ENCODE peak calls at places on chromosomes 7 and 10, in seven cellular contexts. S is CD8-positive, alpha-beta T cell; P is heart right ventricle; F is HCT116; L is upper lobe of right lung; Q is right atrium auricular region; A is HepG2. G is an unnamed sample.

GRCh38 chr7:46835556-46835955 is 746.4 kb downstream of the TNS3 start:
- DNase-seq in S (no peak), Q (no peak), A (no peak), L (no peak), P (no peak), F (no peak), G (peak)

GRCh38 chr10:34895977-34896376 is 80.9 kb upstream of the PARD3 start:
- DNase-seq in Q (no peak), A (no peak), P (no peak), L (no peak), S (no peak), F (no peak), G (no peak)

GRCh38 chr7:71735961-71736556 is 604.1 kb downstream of the GALNT17 start:
- DNase-seq in S (peak), A (peak), P (peak), L (no peak), F (peak), Q (peak), G (peak)

GRCh38 chr7:34309116-34309515 is 348.9 kb upstream of the NPSR1 start:
- DNase-seq in F (no peak), Q (no peak), P (no peak), A (no peak), L (no peak), S (no peak), G (no peak)

GRCh38 chr7:137074386-137075030 is 206.1 kb downstream of the CHRM2 start:
- DNase-seq in A (no peak), L (no peak), S (no peak), P (no peak), F (no peak), Q (no peak), G (no peak)

GRCh38 chr10:25555865-25556264 is 378.2 kb upstream of the MYO3A start:
- DNase-seq in F (no peak), L (no peak), A (no peak), P (no peak), S (no peak), Q (no peak), G (no peak)

GRCh38 chr10:73916761-73917470 is 6.0 kb downstream of the PLAU start:
- DNase-seq in A (no peak), P (no peak), F (no peak), Q (no peak), S (no peak), L (no peak), G (no peak)

GRCh38 chr10:59383436-59383835 is 21.1 kb upstream of the FAM13C start:
- DNase-seq in S (no peak), A (no peak), F (no peak), Q (no peak), P (no peak), L (no peak), G (peak)

GRCh38 chr7:56019501-56019900 is 31.7 kb downstream of the PSPH start:
- DNase-seq in P (no peak), L (no peak), A (no peak), Q (no peak), F (no peak), S (no peak), G (no peak)

GRCh38 chr10:91190876-91191580 is 29.4 kb upstream of the PCGF5 start:
- DNase-seq in F (no peak), Q (no peak), P (no peak), S (no peak), L (no peak), A (no peak), G (no peak)

GRCh38 chr7:33550363-33550762 is 355.0 kb upstream of the BMPER start:
- DNase-seq in L (no peak), P (no peak), A (no peak), S (no peak), F (no peak), Q (no peak), G (peak)

GRCh38 chr10:22343761-22344160 is 1.5 kb upstream of the SPAG6 start:
- DNase-seq in A (no peak), F (no peak), P (no peak), Q (no peak), S (no peak), L (no peak), G (no peak)

GRCh38 chr7:108459922-108460551 is 3.8 kb upstream of the NRCAM start:
- DNase-seq in Q (no peak), L (no peak), S (no peak), P (no peak), F (peak), A (peak), G (peak)

GRCh38 chr10:84608126-84608525 is 279.7 kb downstream of the CCSER2 start:
- DNase-seq in Q (no peak), A (no peak), S (no peak), L (no peak), F (no peak), P (no peak), G (no peak)

GRCh38 chr7:139675127-139676110 is 102.4 kb downstream of the HIPK2 start:
- DNase-seq in A (peak), P (no peak), F (no peak), Q (no peak), L (no peak), S (no peak), G (no peak)

GRCh38 chr10:5632430-5632829 is 34.0 kb downstream of the ASB13 start:
- DNase-seq in P (no peak), A (peak), F (no peak), Q (peak), S (no peak), L (peak), G (no peak)

GRCh38 chr10:51651063-51651462 is 48.3 kb downstream of the CSTF2T start:
- DNase-seq in F (no peak), L (no peak), S (no peak), P (no peak), A (no peak), Q (no peak), G (no peak)

GRCh38 chr10:49104323-49104722 is 11.0 kb downstream of the VSTM4 start:
- DNase-seq in L (peak), Q (peak), F (no peak), A (no peak), P (no peak), S (no peak), G (no peak)

GRCh38 chr7:96430350-96430749 is 108.5 kb upstream of the SLC25A13 start:
- DNase-seq in A (no peak), P (no peak), L (no peak), S (no peak), F (no peak), Q (no peak), G (no peak)

GRCh38 chr10:133332936-133333699 is 3.6 kb downstream of the CALY start:
- DNase-seq in P (no peak), L (no peak), F (no peak), S (no peak), Q (no peak), A (no peak), G (no peak)

GRCh38 chr10:86334515-86335085 is 32.0 kb downstream of the GRID1 start:
- DNase-seq in A (no peak), S (no peak), P (no peak), Q (no peak), L (no peak), F (peak), G (no peak)

GRCh38 chr7:110177463-110177862 is 913.5 kb upstream of the LRRN3 start:
- DNase-seq in F (no peak), P (no peak), Q (no peak), S (no peak), L (no peak), A (no peak), G (no peak)

GRCh38 chr10:77060913-77061312 is 576.7 kb downstream of the KCNMA1 start:
- DNase-seq in A (no peak), Q (no peak), S (no peak), P (no peak), L (no peak), F (no peak), G (no peak)

GRCh38 chr10:71266147-71266917 is 52.7 kb upstream of the SLC29A3 start:
- DNase-seq in P (no peak), Q (peak), L (peak), F (no peak), A (peak), S (no peak), G (no peak)

GRCh38 chr10:28991738-28992270 is 297.1 kb upstream of the LYZL1 start:
- DNase-seq in F (peak), L (no peak), A (peak), P (peak), Q (no peak), S (peak), G (peak)

GRCh38 chr7:30470783-30471182 is 7.8 kb downstream of the NOD1 start:
- DNase-seq in F (no peak), L (no peak), A (no peak), S (no peak), Q (peak), P (peak), G (peak)

GRCh38 chr7:123024989-123025758 is 29.7 kb upstream of the TAS2R16 start:
- DNase-seq in P (no peak), L (no peak), Q (no peak), F (no peak), A (no peak), S (no peak), G (peak)

GRCh38 chr10:61271127-61271780 is 181.9 kb downstream of the TMEM26 start:
- DNase-seq in S (no peak), F (no peak), P (no peak), L (no peak), Q (no peak), A (peak), G (no peak)

GRCh38 chr10:107880185-107880584 is 715.7 kb upstream of the SORCS1 start:
- DNase-seq in S (no peak), Q (no peak), P (no peak), A (no peak), L (no peak), F (no peak), G (no peak)
- TF ChIP-seq CTCF in S (no peak), Q (no peak), P (no peak), A (no peak), L (no peak), F (no peak), G (no peak)

DNA sequence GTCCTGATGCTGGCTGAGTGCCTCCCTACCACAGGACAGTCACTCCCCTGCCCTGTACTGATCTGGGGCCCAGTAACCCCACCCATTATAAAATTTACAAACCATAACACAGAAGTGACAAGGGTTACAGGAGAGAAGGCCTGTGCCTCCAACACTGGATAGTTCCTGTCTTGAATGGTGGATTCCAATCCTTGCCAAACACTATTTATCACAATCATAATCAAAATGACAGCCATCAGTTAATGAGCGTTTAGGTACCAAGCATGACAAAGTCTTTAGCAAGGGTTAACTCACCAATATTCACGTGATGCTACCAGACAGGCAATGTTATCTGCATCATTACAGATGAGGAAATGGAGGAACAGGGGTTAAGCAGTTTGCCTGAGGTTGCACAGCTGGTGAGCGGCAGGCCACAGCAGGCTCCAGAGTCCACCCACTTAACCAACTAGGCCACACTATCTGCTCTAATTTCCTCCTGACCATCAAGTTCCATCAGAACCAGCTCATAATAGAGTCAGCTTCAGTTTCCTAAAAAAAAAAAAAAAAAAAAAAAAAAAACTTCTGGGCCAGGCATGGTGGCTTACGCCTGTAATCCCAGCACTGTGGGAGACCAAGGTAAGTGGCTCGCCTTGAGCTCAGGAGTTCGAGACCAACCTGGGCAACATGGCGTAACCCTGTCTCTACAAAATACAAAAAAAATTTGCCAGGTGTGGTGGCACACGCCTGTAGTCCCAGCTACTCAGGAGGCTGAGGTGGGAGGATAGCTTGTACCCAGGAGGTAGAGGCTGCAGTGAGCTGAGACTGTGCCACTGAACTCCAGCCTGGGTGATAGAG is 14.2 kb downstream of the PDLIM1 start:
- DNase-seq in P (no peak), S (no peak), Q (no peak), A (no peak), F (no peak), L (no peak), G (peak)
- H3K27ac ChIP-seq in P (peak), S (no peak), Q (peak), A (peak), F (no peak), L (peak), G (no peak)

GRCh38 chr10:69398466-69398865 is 18.3 kb downstream of the TACR2 start:
- DNase-seq in L (no peak), Q (no peak), S (no peak), A (no peak), F (no peak), P (no peak), G (no peak)
- TF ChIP-seq CTCF in L (no peak), Q (no peak), S (no peak), A (no peak), F (no peak), P (no peak), G (no peak)

DNA sequence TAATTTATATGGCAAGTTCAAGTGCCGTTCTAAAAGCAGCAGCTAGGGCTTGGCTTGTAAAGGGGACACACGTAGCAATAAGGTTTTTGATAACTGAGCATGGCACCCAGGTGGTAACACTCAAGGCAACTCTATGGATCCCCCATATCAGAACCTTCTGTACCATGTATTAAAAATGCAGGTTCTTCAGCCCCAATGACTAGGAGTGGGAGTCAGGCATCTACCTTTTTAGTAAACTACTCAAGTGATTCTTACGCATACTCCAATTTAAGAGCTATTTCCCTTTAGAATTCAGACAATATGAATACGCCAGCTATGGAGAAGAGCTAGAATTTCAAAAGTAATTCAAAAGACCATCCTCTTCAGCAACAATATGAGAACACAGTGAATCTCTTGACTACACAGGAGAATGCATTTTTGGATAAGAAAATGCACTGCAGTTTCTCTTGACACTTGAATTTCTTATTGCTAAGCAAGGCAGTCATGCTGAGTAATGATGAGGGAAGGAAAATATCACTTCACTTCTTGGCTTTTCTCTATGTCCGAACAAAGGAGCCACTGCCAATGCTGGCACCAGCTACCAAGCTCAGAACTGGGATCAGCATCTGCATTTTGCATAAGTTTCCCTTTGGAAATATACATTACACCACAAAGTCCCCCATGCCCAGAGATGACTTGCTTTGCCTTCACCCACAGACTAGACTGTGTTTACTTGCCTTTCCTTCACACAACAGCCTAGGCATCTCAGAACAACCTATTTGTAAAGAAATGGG is 53.5 kb downstream of the ABLIM1 start:
- DNase-seq in L (no peak), F (no peak), S (no peak), Q (no peak), P (no peak), A (no peak), G (no peak)
- H3K27ac ChIP-seq in L (no peak), F (no peak), S (no peak), Q (peak), P (peak), A (no peak), G (peak)

GRCh38 chr7:1621718-1622117 is 48.4 kb upstream of the ELFN1 start:
- DNase-seq in P (no peak), F (no peak), A (no peak), Q (no peak), S (no peak), L (no peak), G (no peak)

GRCh38 chr7:1622441-1622840 is 47.6 kb upstream of the ELFN1 start:
- DNase-seq in P (no peak), A (no peak), S (no peak), Q (no peak), F (no peak), L (no peak), G (no peak)

GRCh38 chr7:1623810-1624209 is 46.3 kb upstream of the ELFN1 start:
- DNase-seq in Q (no peak), F (no peak), L (no peak), A (no peak), P (no peak), S (no peak), G (no peak)

GRCh38 chr7:1626769-1627168 is 43.3 kb upstream of the ELFN1 start:
- DNase-seq in F (no peak), S (no peak), Q (no peak), L (no peak), P (no peak), A (no peak), G (no peak)

DNA sequence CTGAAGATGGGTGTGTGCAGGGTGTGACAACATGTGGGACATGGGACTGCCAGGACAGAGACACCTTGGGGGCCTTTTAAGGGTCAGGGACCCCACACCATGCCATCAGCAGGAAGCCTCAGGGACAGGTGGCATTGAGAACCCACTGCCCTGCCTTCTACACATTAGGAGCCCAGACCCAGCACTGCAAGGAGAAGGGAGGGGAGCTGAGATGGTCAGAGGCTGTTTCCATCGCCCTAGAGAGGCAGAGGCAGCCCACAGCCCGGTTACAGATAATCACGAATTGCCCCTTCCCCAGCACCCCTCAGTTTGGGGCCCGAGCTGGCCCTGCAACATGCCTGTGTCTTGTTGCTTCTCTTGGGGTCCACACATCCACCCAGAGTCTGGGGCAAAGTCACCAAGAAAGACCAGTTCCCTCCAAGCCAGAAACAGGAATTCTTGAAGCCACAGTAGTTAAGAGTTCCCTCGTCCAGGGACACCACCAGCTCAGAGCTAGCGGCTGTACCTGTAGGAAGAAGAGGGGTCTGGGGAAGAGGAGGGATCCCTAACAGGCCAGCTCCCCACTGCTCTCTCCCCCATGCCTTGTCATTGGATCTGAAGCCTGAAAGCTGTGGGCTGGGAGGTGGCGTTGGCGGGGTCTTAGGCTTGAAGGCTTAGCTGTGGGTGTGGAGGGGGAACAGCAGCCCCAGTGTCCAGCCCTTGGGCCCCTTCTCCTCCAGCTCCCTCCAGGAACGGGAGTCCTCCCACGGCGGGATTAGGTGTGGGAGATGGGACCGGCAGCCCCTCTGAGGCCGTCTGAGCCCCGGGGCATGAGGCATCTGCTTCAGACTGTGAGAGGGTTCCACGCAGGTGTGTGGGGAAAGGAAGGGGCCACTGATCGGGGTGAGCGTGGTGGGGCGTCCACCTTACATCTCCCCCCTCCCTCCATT is 44.8 kb upstream of the ELFN1 start:
- DNase-seq in P (no peak), S (no peak), A (no peak), L (no peak), F (no peak), Q (no peak), G (no peak)
- TF ChIP-seq CTCF in P (no peak), S (no peak), A (no peak), L (no peak), F (no peak), Q (no peak), G (no peak)

G was measured in cardiac muscle cell.